ENCODE peak calls at places on chromosomes 13 and 19, in eight cellular contexts. I is CD4-positive, CD25-positive, alpha-beta regulatory T cell; D is Calu3; G is DMS 273 treated with DMSO at 0.1 percent for 48 hours; R is ELF-1; A is small intestine; Q is suprapubic skin; Y is iris pigment epithelial cell. Z is an unnamed sample.

GRCh38 chr13:73038064-73038463 is 20.7 kb upstream of the KLF5 start:
- DNase-seq in I (no peak), D (no peak), G (no peak), R (no peak), A (no peak), Q (no peak), Y (no peak), Z (no peak)

GRCh38 chr19:41708481-41708880 is at the start of gene CEACAM5:
- DNase-seq in I (no peak), D (no peak), G (no peak), R (no peak), A (peak; percentile 50), Q (no peak), Y (no peak), Z (no peak)

GRCh38 chr19:31338069-31338767 is 11.0 kb downstream of the TSHZ3 start:
- DNase-seq in I (peak; percentile 10), D (no peak), G (peak; percentile 1), R (peak; percentile 89), A (no peak), Q (no peak), Y (peak; percentile 81), Z (peak; percentile 22)

GRCh38 chr19:49921871-49922755 is 6.9 kb upstream of the ATF5 start:
- DNase-seq in I (no peak), D (no peak), G (no peak), R (no peak), A (no peak), Q (no peak), Y (peak; percentile 89), Z (no peak)

GRCh38 chr19:4108767-4109625 is 14.9 kb downstream of the MAP2K2 start:
- DNase-seq in I (peak; percentile 76), D (no peak), G (no peak), R (no peak), A (peak; percentile 58), Q (no peak), Y (no peak), Z (no peak)

GRCh38 chr13:82323101-82323500 is 1559.2 kb downstream of the SLITRK1 start:
- DNase-seq in I (no peak), D (no peak), G (no peak), R (no peak), A (no peak), Q (no peak), Y (no peak), Z (no peak)

GRCh38 chr13:111913790-111914189 is 153.2 kb upstream of the SOX1 start:
- DNase-seq in I (no peak), D (no peak), G (no peak), R (no peak), A (no peak), Q (peak; percentile 24), Y (no peak), Z (no peak)

GRCh38 chr19:47765522-47766358 is 12.8 kb upstream of the SELENOW start:
- DNase-seq in I (peak; percentile 32), D (peak; percentile 66), G (peak; percentile 6), R (peak; percentile 79), A (peak; percentile 62), Q (no peak), Y (peak; percentile 50), Z (no peak)

GRCh38 chr13:48580185-48580803 is 47.4 kb upstream of the RCBTB2 start:
- DNase-seq in I (peak; percentile 71), D (peak; percentile 60), G (no peak), R (peak; percentile 46), A (peak; percentile 75), Q (no peak), Y (peak; percentile 47), Z (no peak)

GRCh38 chr19:33060586-33060985 is 4.1 kb downstream of the RHPN2 start:
- DNase-seq in I (no peak), D (no peak), G (no peak), R (no peak), A (no peak), Q (no peak), Y (no peak), Z (no peak)

GRCh38 chr13:27309967-27310598 is 39.5 kb downstream of the RASL11A start:
- DNase-seq in I (no peak), D (peak; percentile 1), G (no peak), R (no peak), A (peak; percentile 51), Q (no peak), Y (peak; percentile 80), Z (peak; percentile 9)

GRCh38 chr19:47587295-47587694 is 14.3 kb upstream of the ZNF541 start:
- DNase-seq in I (no peak), D (no peak), G (no peak), R (no peak), A (no peak), Q (no peak), Y (peak; percentile 78), Z (peak; percentile 37)

GRCh38 chr13:51500687-51501086 is 47.9 kb upstream of the INTS6 start:
- DNase-seq in I (no peak), D (no peak), G (no peak), R (no peak), A (no peak), Q (no peak), Y (no peak), Z (no peak)

GRCh38 chr13:35917252-35917941 is 213.8 kb downstream of the DCLK1 start:
- DNase-seq in I (no peak), D (no peak), G (no peak), R (no peak), A (no peak), Q (no peak), Y (no peak), Z (no peak)

GRCh38 chr19:11025006-11025405 is 64.2 kb downstream of the SMARCA4 start:
- DNase-seq in I (no peak), D (no peak), G (no peak), R (no peak), A (no peak), Q (no peak), Y (no peak), Z (no peak)

GRCh38 chr13:99303863-99304521 is 3.2 kb downstream of the GPR183 start:
- DNase-seq in I (no peak), D (no peak), G (no peak), R (no peak), A (no peak), Q (no peak), Y (no peak), Z (no peak)

GRCh38 chr13:113400621-113401451 is 36.9 kb upstream of the GRTP1 start:
- DNase-seq in I (no peak), D (no peak), G (no peak), R (no peak), A (no peak), Q (no peak), Y (no peak), Z (no peak)

GRCh38 chr13:109773276-109773675 is 13.1 kb downstream of the IRS2 start:
- DNase-seq in I (no peak), D (peak; percentile 38), G (no peak), R (no peak), A (no peak), Q (no peak), Y (peak; percentile 47), Z (no peak)

GRCh38 chr13:80363890-80364503 is 23.1 kb upstream of the SPRY2 start:
- DNase-seq in I (no peak), D (no peak), G (no peak), R (peak; percentile 18), A (peak; percentile 27), Q (no peak), Y (peak; percentile 30), Z (no peak)

GRCh38 chr13:32454886-32455593 is 27.1 kb upstream of the N4BP2L1 start:
- DNase-seq in I (no peak), D (no peak), G (no peak), R (no peak), A (no peak), Q (no peak), Y (no peak), Z (no peak)

GRCh38 chr19:16473875-16474397 is 2.2 kb upstream of the EPS15L1 start:
- DNase-seq in I (no peak), D (no peak), G (no peak), R (no peak), A (no peak), Q (no peak), Y (no peak), Z (no peak)

GRCh38 chr13:77000475-77000874 is 8.6 kb downstream of the CLN5 start:
- DNase-seq in I (no peak), D (no peak), G (no peak), R (no peak), A (no peak), Q (no peak), Y (no peak), Z (no peak)

GRCh38 chr13:114132419-114133121 is at the start of gene RASA3:
- DNase-seq in I (peak; percentile 65), D (peak; percentile 27), G (no peak), R (peak; percentile 74), A (peak; percentile 61), Q (peak; percentile 83), Y (peak; percentile 91), Z (peak; percentile 82)

GRCh38 chr13:73816702-73817101 is 317.5 kb downstream of the KLF12 start:
- DNase-seq in I (no peak), D (no peak), G (no peak), R (no peak), A (no peak), Q (no peak), Y (no peak), Z (no peak)

GRCh38 chr19:5386841-5387240 is 46.2 kb upstream of the PTPRS start:
- DNase-seq in I (no peak), D (no peak), G (no peak), R (no peak), A (no peak), Q (no peak), Y (no peak), Z (no peak)

GRCh38 chr19:1109697-1110671 is 6.2 kb downstream of the GPX4 start:
- DNase-seq in I (no peak), D (no peak), G (no peak), R (no peak), A (no peak), Q (no peak), Y (no peak), Z (no peak)

GRCh38 chr13:76512676-76513277 is 373.4 kb downstream of the KCTD12 start:
- DNase-seq in I (no peak), D (no peak), G (peak; percentile 90), R (no peak), A (peak; percentile 1), Q (no peak), Y (peak; percentile 99), Z (peak; percentile 68)

GRCh38 chr19:46660008-46660517 is 919 bp downstream of the DACT3 start:
- DNase-seq in I (no peak), D (no peak), G (no peak), R (peak; percentile 38), A (no peak), Q (peak; percentile 68), Y (no peak), Z (no peak)

GRCh38 chr19:13057147-13057572 is 45.5 kb downstream of the LYL1 start:
- DNase-seq in I (no peak), D (no peak), G (no peak), R (peak; percentile 25), A (no peak), Q (no peak), Y (no peak), Z (no peak)

GRCh38 chr19:53730391-53730790 is 93.7 kb downstream of the NLRP12 start:
- DNase-seq in I (no peak), D (no peak), G (no peak), R (no peak), A (no peak), Q (no peak), Y (no peak), Z (no peak)

GRCh38 chr19:306151-306900 is 15.1 kb upstream of the PLPP2 start:
- DNase-seq in I (no peak), D (no peak), G (no peak), R (no peak), A (no peak), Q (no peak), Y (no peak), Z (no peak)

GRCh38 chr19:10418281-10419199 is 1.8 kb upstream of the PDE4A start:
- DNase-seq in I (peak; percentile 18), D (no peak), G (peak; percentile 71), R (peak; percentile 72), A (no peak), Q (no peak), Y (no peak), Z (no peak)

Z was measured in NCI-H226.